ENCODE peak calls at places on chromosomes 4 and X, in nine cellular contexts. One of them, this sample, is unnamed. For H3K4me1, the result is how much of the 10 kb centered on the place peaks cover.

GRCh38 chr4:44760142-44760898 is 34.0 kb upstream of the GNPDA2 start:
- DNase-seq in IMR-90: peak
- DNase-seq in transverse colon: no peak
- DNase-seq in right atrium auricular region: no peak
- DNase-seq in lung: no peak
- DNase-seq in A673: peak
- DNase-seq in spleen: no peak
- DNase-seq in GM23338: peak
- DNase-seq in CD8-positive, alpha-beta T cell: no peak
- DNase-seq in this sample: no peak

GRCh38 chrX:153780678-153781427 is at the start of gene SRPK3:
- DNase-seq in GM23338: no peak
- DNase-seq in IMR-90: no peak
- DNase-seq in transverse colon: no peak
- DNase-seq in spleen: no peak
- DNase-seq in A673: no peak
- DNase-seq in right atrium auricular region: no peak
- DNase-seq in lung: no peak
- DNase-seq in CD8-positive, alpha-beta T cell: no peak
- DNase-seq in this sample: no peak

GRCh38 chr4:85761803-85762202 is 286.9 kb downstream of the ARHGAP24 start:
- DNase-seq in lung: no peak
- DNase-seq in right atrium auricular region: no peak
- DNase-seq in CD8-positive, alpha-beta T cell: no peak
- DNase-seq in GM23338: no peak
- DNase-seq in transverse colon: peak
- DNase-seq in spleen: no peak
- DNase-seq in A673: no peak
- DNase-seq in IMR-90: peak
- DNase-seq in this sample: no peak

GRCh38 chrX:139640259-139640658 is 67.7 kb downstream of the MCF2 start:
- DNase-seq in spleen: no peak
- DNase-seq in lung: no peak
- DNase-seq in right atrium auricular region: no peak
- DNase-seq in A673: no peak
- DNase-seq in IMR-90: no peak
- DNase-seq in transverse colon: no peak
- DNase-seq in GM23338: no peak
- DNase-seq in CD8-positive, alpha-beta T cell: no peak
- DNase-seq in this sample: no peak

GRCh38 chr4:66814277-66814676 is 731.0 kb downstream of the CENPC start:
- DNase-seq in right atrium auricular region: no peak
- DNase-seq in A673: no peak
- DNase-seq in IMR-90: no peak
- DNase-seq in spleen: no peak
- DNase-seq in lung: no peak
- DNase-seq in GM23338: no peak
- DNase-seq in CD8-positive, alpha-beta T cell: no peak
- DNase-seq in transverse colon: no peak
- DNase-seq in this sample: no peak

GRCh38 chrX:135410861-135411627 is 10.7 kb upstream of the SMIM10L2A start:
- DNase-seq in lung: no peak
- DNase-seq in spleen: no peak
- DNase-seq in A673: no peak
- DNase-seq in GM23338: no peak
- DNase-seq in IMR-90: no peak
- DNase-seq in right atrium auricular region: no peak
- DNase-seq in CD8-positive, alpha-beta T cell: no peak
- DNase-seq in transverse colon: no peak
- DNase-seq in this sample: no peak

GRCh38 chr4:121696140-121696640 is 590 bp downstream of the ANXA5 start:
- DNase-seq in right atrium auricular region: peak
- DNase-seq in transverse colon: peak
- DNase-seq in lung: peak
- DNase-seq in A673: peak
- DNase-seq in CD8-positive, alpha-beta T cell: peak
- DNase-seq in IMR-90: peak
- DNase-seq in GM23338: peak
- DNase-seq in spleen: peak
- DNase-seq in this sample: peak

GRCh38 chrX:104122829-104123228 is 10.5 kb downstream of the ZCCHC18 start:
- DNase-seq in transverse colon: no peak
- DNase-seq in right atrium auricular region: no peak
- DNase-seq in GM23338: no peak
- DNase-seq in CD8-positive, alpha-beta T cell: no peak
- DNase-seq in lung: no peak
- DNase-seq in spleen: no peak
- DNase-seq in IMR-90: no peak
- DNase-seq in A673: no peak
- DNase-seq in this sample: no peak

GRCh38 chrX:14398725-14399124 is 130.6 kb upstream of the GLRA2 start:
- DNase-seq in CD8-positive, alpha-beta T cell: no peak
- DNase-seq in A673: no peak
- DNase-seq in transverse colon: peak
- DNase-seq in spleen: no peak
- DNase-seq in lung: no peak
- DNase-seq in IMR-90: no peak
- DNase-seq in GM23338: no peak
- DNase-seq in right atrium auricular region: no peak
- DNase-seq in this sample: no peak

GRCh38 chr4:15031197-15031596 is 28.9 kb downstream of the CPEB2 start:
- DNase-seq in right atrium auricular region: no peak
- DNase-seq in transverse colon: no peak
- DNase-seq in lung: no peak
- DNase-seq in CD8-positive, alpha-beta T cell: no peak
- DNase-seq in A673: no peak
- DNase-seq in spleen: no peak
- DNase-seq in GM23338: no peak
- DNase-seq in IMR-90: peak
- DNase-seq in this sample: no peak

GRCh38 chr4:76772498-76773106 is 125.3 kb downstream of the SOWAHB start:
- DNase-seq in right atrium auricular region: no peak
- DNase-seq in A673: peak
- DNase-seq in transverse colon: no peak
- DNase-seq in spleen: no peak
- DNase-seq in IMR-90: peak
- DNase-seq in lung: no peak
- DNase-seq in CD8-positive, alpha-beta T cell: no peak
- DNase-seq in GM23338: peak
- DNase-seq in this sample: no peak

GRCh38 chr4:123120473-123120872 is 198.1 kb upstream of the NUDT6 start:
- DNase-seq in right atrium auricular region: no peak
- DNase-seq in spleen: no peak
- DNase-seq in CD8-positive, alpha-beta T cell: no peak
- DNase-seq in transverse colon: no peak
- DNase-seq in GM23338: no peak
- DNase-seq in IMR-90: peak
- DNase-seq in A673: no peak
- DNase-seq in lung: no peak
- DNase-seq in this sample: no peak

GRCh38 chr4:163631288-163631687 is 136.8 kb downstream of the TMA16 start:
- DNase-seq in transverse colon: no peak
- DNase-seq in CD8-positive, alpha-beta T cell: no peak
- DNase-seq in right atrium auricular region: no peak
- DNase-seq in lung: no peak
- DNase-seq in GM23338: no peak
- DNase-seq in spleen: no peak
- DNase-seq in IMR-90: no peak
- DNase-seq in A673: no peak
- DNase-seq in this sample: no peak

GRCh38 chr4:71377561-71377960 is 38.7 kb downstream of the SLC4A4 start:
- DNase-seq in IMR-90: peak
- DNase-seq in transverse colon: no peak
- DNase-seq in CD8-positive, alpha-beta T cell: no peak
- DNase-seq in A673: no peak
- DNase-seq in lung: no peak
- DNase-seq in GM23338: no peak
- DNase-seq in spleen: no peak
- DNase-seq in right atrium auricular region: no peak
- DNase-seq in this sample: no peak

GRCh38 chrX:81377329-81377728 is 175.4 kb downstream of the SH3BGRL start:
- DNase-seq in transverse colon: no peak
- DNase-seq in right atrium auricular region: no peak
- DNase-seq in lung: no peak
- DNase-seq in GM23338: peak
- DNase-seq in CD8-positive, alpha-beta T cell: no peak
- DNase-seq in IMR-90: peak
- DNase-seq in spleen: no peak
- DNase-seq in A673: peak
- DNase-seq in this sample: no peak

GRCh38 chr4:173014113-173014558 is 154.5 kb upstream of the GALNT7 start:
- DNase-seq in CD8-positive, alpha-beta T cell: no peak
- DNase-seq in GM23338: peak
- DNase-seq in IMR-90: peak
- DNase-seq in A673: peak
- DNase-seq in right atrium auricular region: no peak
- DNase-seq in transverse colon: no peak
- DNase-seq in spleen: no peak
- DNase-seq in lung: no peak
- DNase-seq in this sample: no peak

GRCh38 chr4:126137782-126138170 is 823.0 kb downstream of the FAT4 start:
- DNase-seq in transverse colon: no peak
- DNase-seq in right atrium auricular region: no peak
- DNase-seq in IMR-90: no peak
- DNase-seq in CD8-positive, alpha-beta T cell: no peak
- DNase-seq in lung: no peak
- DNase-seq in GM23338: no peak
- DNase-seq in spleen: no peak
- DNase-seq in A673: peak
- DNase-seq in this sample: no peak

GRCh38 chrX:120536056-120536455 is 24.7 kb downstream of the CUL4B start:
- DNase-seq in GM23338: no peak
- DNase-seq in transverse colon: no peak
- DNase-seq in lung: no peak
- DNase-seq in IMR-90: no peak
- DNase-seq in spleen: no peak
- DNase-seq in A673: no peak
- DNase-seq in right atrium auricular region: no peak
- DNase-seq in CD8-positive, alpha-beta T cell: no peak
- DNase-seq in this sample: no peak
- H3K4me3 ChIP-seq in GM23338: no peak
- H3K4me3 ChIP-seq in transverse colon: no peak
- H3K4me3 ChIP-seq in lung: no peak
- H3K4me3 ChIP-seq in IMR-90: no peak
- H3K4me3 ChIP-seq in spleen: no peak
- H3K4me3 ChIP-seq in A673: no peak
- H3K4me3 ChIP-seq in right atrium auricular region: no peak
- H3K4me3 ChIP-seq in CD8-positive, alpha-beta T cell: no peak
- H3K4me3 ChIP-seq in this sample: no peak

DNA sequence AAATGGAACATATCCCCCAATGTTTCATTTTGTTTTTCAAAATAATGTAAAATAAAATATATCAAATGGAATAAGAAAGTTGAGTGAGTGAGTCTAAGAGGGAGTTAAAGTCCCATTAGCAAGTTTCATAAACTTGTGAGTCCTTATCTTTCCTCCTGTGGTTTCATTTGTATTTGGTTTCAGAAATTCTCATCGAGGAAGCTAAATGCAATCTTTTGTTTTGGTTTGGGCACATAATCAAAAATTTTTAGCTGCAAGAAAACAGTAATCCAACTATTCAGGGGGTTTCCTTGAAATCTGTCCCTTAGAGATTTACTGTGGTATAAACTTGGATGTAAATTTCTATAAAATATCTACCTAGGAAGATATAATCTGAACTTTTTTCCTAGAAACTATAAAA is 124.2 kb downstream of the CAMK2D start:
- DNase-seq in transverse colon: no peak
- DNase-seq in CD8-positive, alpha-beta T cell: no peak
- DNase-seq in right atrium auricular region: no peak
- DNase-seq in A673: no peak
- DNase-seq in lung: no peak
- DNase-seq in IMR-90: peak
- DNase-seq in spleen: no peak
- DNase-seq in GM23338: no peak
- DNase-seq in this sample: no peak
- H3K4me1 ChIP-seq in transverse colon: half or more
- H3K4me1 ChIP-seq in CD8-positive, alpha-beta T cell: under half
- H3K4me1 ChIP-seq in right atrium auricular region: under half
- H3K4me1 ChIP-seq in A673: under half
- H3K4me1 ChIP-seq in lung: under half
- H3K4me1 ChIP-seq in IMR-90: under half
- H3K4me1 ChIP-seq in spleen: half or more
- H3K4me1 ChIP-seq in GM23338: under half
- H3K4me1 ChIP-seq in this sample: half or more

DNA sequence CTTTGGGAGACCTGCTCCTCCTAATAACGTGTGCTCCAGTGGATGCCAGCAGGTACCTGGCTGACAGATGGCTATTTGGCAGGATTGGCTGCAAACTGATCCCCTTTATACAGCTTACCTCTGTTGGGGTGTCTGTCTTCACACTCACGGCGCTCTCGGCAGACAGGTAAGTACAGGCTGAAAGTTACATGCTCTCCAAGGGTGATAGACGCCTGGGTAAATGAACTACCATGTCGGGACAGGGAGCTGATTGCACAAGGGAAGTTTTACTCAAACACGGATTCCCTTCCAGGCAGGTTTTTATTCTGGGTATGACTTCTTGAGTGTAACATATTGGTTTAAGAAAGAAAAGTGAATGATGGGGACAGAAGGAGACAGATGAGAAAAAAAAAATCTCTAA is 836 bp downstream of the GRPR start:
- DNase-seq in IMR-90: no peak
- DNase-seq in lung: no peak
- DNase-seq in right atrium auricular region: no peak
- DNase-seq in GM23338: no peak
- DNase-seq in CD8-positive, alpha-beta T cell: no peak
- DNase-seq in spleen: no peak
- DNase-seq in A673: no peak
- DNase-seq in transverse colon: no peak
- DNase-seq in this sample: no peak
- TF ChIP-seq CTCF in IMR-90: no peak
- TF ChIP-seq CTCF in lung: no peak
- TF ChIP-seq CTCF in right atrium auricular region: no peak
- TF ChIP-seq CTCF in GM23338: no peak
- TF ChIP-seq CTCF in CD8-positive, alpha-beta T cell: no peak
- TF ChIP-seq CTCF in spleen: no peak
- TF ChIP-seq CTCF in A673: no peak
- TF ChIP-seq CTCF in transverse colon: no peak
- TF ChIP-seq CTCF in this sample: no peak

DNA sequence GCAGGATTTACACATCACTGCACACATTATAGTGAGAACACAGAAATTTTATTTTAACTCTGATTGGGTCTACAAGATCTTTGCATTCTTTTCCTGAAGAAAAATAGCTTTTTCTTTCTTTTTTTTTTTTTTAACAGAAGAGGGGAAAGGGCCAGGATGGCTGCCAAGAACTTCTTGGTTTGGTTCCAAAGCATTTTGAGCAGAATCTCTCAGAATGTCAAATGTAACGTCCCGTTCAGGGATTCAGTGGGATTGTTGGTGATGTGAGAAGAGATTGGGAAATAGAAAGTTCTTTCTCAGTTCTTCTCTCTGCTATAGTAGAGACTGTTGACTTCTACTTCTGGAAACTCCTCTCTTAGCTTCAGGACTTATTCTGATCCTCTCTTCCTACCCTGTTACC is 70.9 kb upstream of the CBR4 start:
- DNase-seq in spleen: no peak
- DNase-seq in IMR-90: peak
- DNase-seq in GM23338: no peak
- DNase-seq in CD8-positive, alpha-beta T cell: no peak
- DNase-seq in lung: no peak
- DNase-seq in right atrium auricular region: no peak
- DNase-seq in A673: peak
- DNase-seq in transverse colon: no peak
- DNase-seq in this sample: no peak
- H3K4me3 ChIP-seq in spleen: peak
- H3K4me3 ChIP-seq in IMR-90: no peak
- H3K4me3 ChIP-seq in GM23338: no peak
- H3K4me3 ChIP-seq in CD8-positive, alpha-beta T cell: no peak
- H3K4me3 ChIP-seq in lung: no peak
- H3K4me3 ChIP-seq in right atrium auricular region: no peak
- H3K4me3 ChIP-seq in A673: peak
- H3K4me3 ChIP-seq in transverse colon: no peak
- H3K4me3 ChIP-seq in this sample: peak

GRCh38 chr4:48047896-48048295 is 31.3 kb downstream of the NIPAL1 start:
- DNase-seq in lung: no peak
- DNase-seq in spleen: no peak
- DNase-seq in GM23338: no peak
- DNase-seq in transverse colon: peak
- DNase-seq in CD8-positive, alpha-beta T cell: no peak
- DNase-seq in right atrium auricular region: no peak
- DNase-seq in A673: no peak
- DNase-seq in IMR-90: no peak
- DNase-seq in this sample: no peak
- H3K4me1 ChIP-seq in lung: under half
- H3K4me1 ChIP-seq in spleen: under half
- H3K4me1 ChIP-seq in GM23338: under half
- H3K4me1 ChIP-seq in transverse colon: under half
- H3K4me1 ChIP-seq in CD8-positive, alpha-beta T cell: under half
- H3K4me1 ChIP-seq in right atrium auricular region: under half
- H3K4me1 ChIP-seq in A673: under half
- H3K4me1 ChIP-seq in IMR-90: under half
- H3K4me1 ChIP-seq in this sample: under half

This sample was measured in thoracic aorta.